ENCODE peak calls at places on chromosomes 7 and 10, in eight cellular contexts. A is erythroblast; F is caudate nucleus; E is activated naive CD4-positive, alpha-beta T cell; O is brain microvascular endothelial cell; Z is activated effector memory CD4-positive, alpha-beta T cell treated with anti-CD3 and anti-CD28 coated beads, Interleukin-2, amount 50 U/mL, for 16 hours; I is activated CD4-positive, alpha-beta T cell treated with anti-CD3 and anti-CD28 coated beads, Interleukin-2, amount 50 U/mL, for 1 hour; K is amniotic stem cell. Q is an unnamed sample.

GRCh38 chr7:102122026-102122425 is 164.6 kb upstream of the SH2B2 start:
- DNase-seq in E (no peak), I (no peak), F (no peak), Z (no peak), A (no peak), O (no peak), K (peak), Q (peak)

GRCh38 chr7:76246804-76247389 is 45.2 kb downstream of the SRRM3 start:
- DNase-seq in A (no peak), K (no peak), Z (no peak), E (no peak), F (no peak), I (no peak), O (no peak), Q (no peak)

GRCh38 chr10:58897708-58898107 is 278.7 kb upstream of the PHYHIPL start:
- DNase-seq in O (no peak), A (no peak), F (no peak), E (no peak), Z (no peak), I (no peak), K (no peak), Q (no peak)

GRCh38 chr7:20783716-20784310 is 2.9 kb downstream of the SP8 start:
- DNase-seq in K (no peak), E (no peak), F (no peak), I (no peak), O (no peak), A (peak), Z (no peak), Q (peak)

GRCh38 chr10:63281967-63282366 is 148.8 kb downstream of the NRBF2 start:
- DNase-seq in Z (no peak), O (no peak), I (no peak), A (no peak), E (no peak), K (no peak), F (no peak), Q (no peak)

GRCh38 chr7:91694221-91694856 is 186.2 kb downstream of the MTERF1 start:
- DNase-seq in F (no peak), E (no peak), I (no peak), A (no peak), K (no peak), Z (no peak), O (no peak), Q (no peak)

GRCh38 chr10:78318305-78318704 is 284.6 kb downstream of the RPS24 start:
- DNase-seq in E (no peak), A (no peak), I (no peak), F (no peak), O (no peak), K (no peak), Z (peak), Q (no peak)

GRCh38 chr10:34698979-34699378 is 116.1 kb downstream of the PARD3 start:
- DNase-seq in O (peak), Z (no peak), E (no peak), A (no peak), K (peak), I (no peak), F (no peak), Q (peak)

Q was measured in endothelial cell of umbilical vein.